ENCODE peak calls at places on chromosome 5, in nine cellular contexts. O is activated CD4-positive, alpha-beta T cell treated with anti-CD3 and anti-CD28 coated beads, Interleukin-2, amount 50 U/mL, for 48 hours; C is effector CD4-positive, alpha-beta T cell; A is stimulated activated CD4-positive, alpha-beta T cell treated with anti-CD3 and anti-CD28 coated beads, Interleukin-15, amount 100 ng/mL, for 1 hour; G is foreskin keratinocyte; V is adrenal gland; I is GM10248; E is brain microvascular endothelial cell; W is KG1. P is an unnamed sample.

GRCh38 chr5:166251786-166252185 is 2039.7 kb upstream of the WWC1 start:
- DNase-seq in A (no peak), G (no peak), O (no peak), V (no peak), E (no peak), C (no peak), I (no peak), W (no peak), P (no peak)

GRCh38 chr5:14208071-14209021 is 65.2 kb downstream of the TRIO start:
- DNase-seq in I (peak), A (no peak), G (peak), E (peak), V (no peak), W (no peak), O (no peak), C (no peak), P (peak)

GRCh38 chr5:55096860-55097259 is 5.6 kb upstream of the GZMA start:
- DNase-seq in A (no peak), E (no peak), V (no peak), I (no peak), W (no peak), G (no peak), C (peak), O (no peak), P (no peak)

GRCh38 chr5:173514666-173515065 is 101.8 kb downstream of the BOD1 start:
- DNase-seq in O (no peak), G (no peak), C (no peak), I (no peak), A (no peak), E (no peak), W (no peak), V (no peak), P (no peak)

GRCh38 chr5:120516799-120517198 is 52.7 kb downstream of the PRR16 start:
- DNase-seq in O (no peak), V (no peak), I (no peak), W (no peak), A (no peak), G (no peak), E (peak), C (no peak), P (no peak)

GRCh38 chr5:136036991-136037705 is 8.4 kb downstream of the TGFBI start:
- DNase-seq in A (no peak), W (no peak), C (no peak), O (peak), E (no peak), G (no peak), I (no peak), V (no peak), P (no peak)

GRCh38 chr5:95935553-95936100 is 26.0 kb downstream of the ELL2 start:
- DNase-seq in C (no peak), O (no peak), W (no peak), E (no peak), I (no peak), A (no peak), G (peak), V (no peak), P (no peak)

GRCh38 chr5:88841212-88841611 is 41.8 kb downstream of the MEF2C start:
- DNase-seq in O (no peak), V (peak), E (no peak), I (no peak), A (no peak), W (no peak), C (no peak), G (no peak), P (no peak)

GRCh38 chr5:68189613-68190012 is 25.9 kb upstream of the PIK3R1 start:
- DNase-seq in A (no peak), O (no peak), G (no peak), W (no peak), E (no peak), C (no peak), I (no peak), V (no peak), P (no peak)

GRCh38 chr5:411728-412127 is 31.2 kb upstream of the EXOC3 start:
- DNase-seq in C (no peak), I (no peak), E (no peak), V (no peak), A (no peak), W (no peak), O (peak), G (no peak), P (no peak)

GRCh38 chr5:923473-923873 is 30.8 kb downstream of the TRIP13 start:
- DNase-seq in E (peak), O (peak), G (no peak), I (peak), C (peak), A (peak), W (no peak), V (peak), P (peak)

GRCh38 chr5:37722236-37723146 is 117.3 kb downstream of the GDNF start:
- DNase-seq in G (peak), I (peak), V (no peak), C (no peak), W (no peak), E (peak), O (peak), A (no peak), P (no peak)

GRCh38 chr5:160472482-160472881 is 50.8 kb downstream of the PTTG1 start:
- DNase-seq in C (no peak), A (no peak), V (no peak), G (no peak), W (no peak), I (no peak), O (no peak), E (no peak), P (no peak)

GRCh38 chr5:157213527-157214243 is 33.0 kb downstream of the ITK start:
- DNase-seq in A (no peak), O (no peak), G (no peak), I (no peak), C (no peak), E (no peak), V (no peak), W (no peak), P (no peak)

GRCh38 chr5:143390258-143390657 is 13.2 kb downstream of the NR3C1 start:
- DNase-seq in E (no peak), W (no peak), V (no peak), C (no peak), G (no peak), A (no peak), I (no peak), O (no peak), P (no peak)

GRCh38 chr5:19795218-19795617 is 192.8 kb downstream of the CDH18 start:
- DNase-seq in C (no peak), I (no peak), W (no peak), A (no peak), O (no peak), G (no peak), E (no peak), V (no peak), P (peak)

GRCh38 chr5:109487753-109488420 is 78.1 kb upstream of the PJA2 start:
- DNase-seq in E (no peak), W (no peak), O (no peak), G (no peak), V (no peak), A (no peak), C (no peak), I (no peak), P (peak)

GRCh38 chr5:14063117-14063516 is 80.0 kb upstream of the TRIO start:
- DNase-seq in E (no peak), V (no peak), A (no peak), I (no peak), C (no peak), G (peak), O (no peak), W (no peak), P (no peak)

GRCh38 chr5:1390861-1391600 is 46.1 kb upstream of the CLPTM1L start:
- DNase-seq in C (no peak), W (no peak), G (no peak), A (no peak), O (no peak), I (no peak), E (no peak), V (no peak), P (no peak)

GRCh38 chr5:619444-619843 is 7.3 kb downstream of the CEP72 start:
- DNase-seq in V (no peak), O (no peak), G (no peak), C (no peak), I (no peak), E (no peak), A (no peak), W (no peak), P (no peak)

GRCh38 chr5:91212336-91213092 is 170.6 kb downstream of the ARRDC3 start:
- DNase-seq in A (no peak), I (no peak), G (no peak), E (peak), O (no peak), V (no peak), C (no peak), W (no peak), P (peak)

GRCh38 chr5:107990881-107991810 is 320.4 kb upstream of the EFNA5 start:
- DNase-seq in A (no peak), E (no peak), O (no peak), C (no peak), W (no peak), I (no peak), V (no peak), G (no peak), P (no peak)

GRCh38 chr5:141476132-141476909 is 555 bp downstream of the PCDHGC3 start:
- DNase-seq in C (no peak), A (no peak), E (peak), G (peak), W (no peak), O (peak), V (peak), I (peak), P (peak)

GRCh38 chr5:115168829-115169391 is 798 bp downstream of the TRIM36 start:
- DNase-seq in W (no peak), A (no peak), V (no peak), I (peak), C (no peak), O (peak), G (no peak), E (no peak), P (no peak)

GRCh38 chr5:146607663-146608315 is 91.8 kb upstream of the GPR151 start:
- DNase-seq in G (no peak), V (no peak), W (no peak), O (no peak), E (no peak), I (no peak), A (no peak), C (no peak), P (no peak)

GRCh38 chr5:6443326-6443725 is 5.3 kb upstream of the UBE2QL1 start:
- DNase-seq in V (no peak), O (no peak), G (no peak), A (no peak), C (no peak), I (no peak), W (no peak), E (no peak), P (no peak)

GRCh38 chr5:30676223-30676840 is 517.2 kb upstream of the CDH6 start:
- DNase-seq in G (no peak), I (no peak), C (no peak), E (no peak), O (no peak), W (no peak), V (no peak), A (no peak), P (no peak)

GRCh38 chr5:139795074-139796001 is at the start of gene PSD2:
- DNase-seq in W (no peak), V (peak), E (no peak), I (no peak), A (no peak), C (no peak), O (peak), G (no peak), P (peak)

GRCh38 chr5:180807654-180808414 is 5.2 kb upstream of the MGAT1 start:
- DNase-seq in V (no peak), A (no peak), E (no peak), C (no peak), I (no peak), W (no peak), O (no peak), G (no peak), P (peak)

GRCh38 chr5:85108471-85108870 is 723.8 kb upstream of the EDIL3 start:
- DNase-seq in G (no peak), V (no peak), C (no peak), A (no peak), I (no peak), W (no peak), O (no peak), E (no peak), P (no peak)

GRCh38 chr5:138330813-138331448 is 673 bp downstream of the CDC25C start:
- DNase-seq in C (no peak), V (no peak), G (no peak), E (no peak), A (no peak), O (no peak), I (no peak), W (no peak), P (no peak)

GRCh38 chr5:77343165-77343564 is 132.7 kb downstream of the PDE8B start:
- DNase-seq in O (no peak), V (no peak), E (no peak), C (no peak), A (no peak), I (no peak), W (no peak), G (no peak), P (no peak)

GRCh38 chr5:44002381-44002901 is 386.8 kb downstream of the FGF10 start:
- DNase-seq in I (no peak), A (no peak), V (peak), E (peak), O (no peak), C (no peak), G (no peak), W (no peak), P (no peak)

GRCh38 chr5:179163236-179164155 is 103.3 kb downstream of the ZNF354C start:
- DNase-seq in A (no peak), C (no peak), I (no peak), O (no peak), E (no peak), G (no peak), V (no peak), W (no peak), P (no peak)

GRCh38 chr5:174724484-174725260 is at the start of gene MSX2:
- DNase-seq in A (peak), O (peak), V (peak), I (no peak), C (no peak), W (no peak), E (peak), G (peak), P (peak)

GRCh38 chr5:957730-958485 is 50.7 kb upstream of the NKD2 start:
- DNase-seq in V (no peak), G (no peak), O (no peak), W (no peak), I (no peak), A (no peak), C (no peak), E (no peak), P (no peak)

GRCh38 chr5:74622944-74623343 is 17.6 kb downstream of the ENC1 start:
- DNase-seq in I (no peak), G (no peak), V (no peak), W (no peak), A (no peak), C (no peak), O (no peak), E (no peak), P (no peak)

GRCh38 chr5:135009736-135010501 is 24.1 kb downstream of the PITX1 start:
- DNase-seq in W (no peak), V (no peak), O (no peak), A (no peak), I (no peak), E (no peak), C (no peak), G (no peak), P (no peak)

GRCh38 chr5:141524604-141525597 is 36.0 kb downstream of the PCDHGC5 start:
- DNase-seq in G (peak), V (peak), E (peak), W (no peak), C (peak), I (peak), O (peak), A (peak), P (peak)

P was measured in testis.